ENCODE peak calls at places on chromosomes 16 and 17, in eight cellular contexts. F, M, N, J, X, A, B and P are unnamed samples.
A peak's percentile ranks its signal among the peaks of the same experiment; 100 is the strongest.

GRCh38 chr16:11198817-11199216 is 57.2 kb downstream of the SOCS1 start:
- DNase-seq in F (no peak), J (no peak), X (no peak), N (peak; percentile 56), A (peak; percentile 81), M (no peak), B (no peak), P (no peak)

GRCh38 chr16:4947722-4948503 is 10.2 kb upstream of the SEC14L5 start:
- DNase-seq in N (no peak), F (no peak), J (no peak), M (no peak), A (no peak), B (no peak), X (no peak), P (no peak)

GRCh38 chr17:76867578-76868175 is 527 bp upstream of the MGAT5B start:
- DNase-seq in N (no peak), F (no peak), X (peak; percentile 23), B (no peak), M (no peak), A (no peak), J (no peak), P (no peak)

GRCh38 chr16:14539156-14539555 is 90.9 kb downstream of the PARN start:
- DNase-seq in F (no peak), X (no peak), A (no peak), M (no peak), J (no peak), B (no peak), N (no peak), P (no peak)

GRCh38 chr16:1745181-1745899 is 26.0 kb downstream of the NME3 start:
- DNase-seq in M (peak; percentile 49), B (no peak), A (no peak), N (no peak), J (no peak), X (no peak), F (no peak), P (no peak)

GRCh38 chr16:2082171-2082982 is 34.6 kb downstream of the TSC2 start:
- DNase-seq in A (peak; percentile 50), M (peak; percentile 88), J (peak; percentile 86), B (no peak), N (peak; percentile 90), F (no peak), X (no peak), P (no peak)

GRCh38 chr16:13138528-13138927 is 237.1 kb downstream of the SHISA9 start:
- DNase-seq in M (no peak), N (no peak), B (no peak), A (no peak), F (no peak), X (no peak), J (no peak), P (no peak)

GRCh38 chr17:51346218-51346982 is 86.1 kb downstream of the UTP18 start:
- DNase-seq in F (no peak), M (no peak), X (no peak), B (no peak), A (no peak), N (no peak), J (no peak), P (no peak)

GRCh38 chr16:11089504-11090124 is 145.2 kb downstream of the CLEC16A start:
- DNase-seq in F (no peak), J (no peak), A (peak; percentile 55), N (peak; percentile 40), M (no peak), X (no peak), B (no peak), P (no peak)

GRCh38 chr17:16269658-16270057 is 52.6 kb downstream of the PIGL start:
- DNase-seq in J (no peak), X (no peak), M (no peak), F (no peak), N (no peak), A (no peak), B (no peak), P (no peak)

GRCh38 chr17:68401288-68401687 is 56.0 kb downstream of the WIPI1 start:
- DNase-seq in X (no peak), J (no peak), M (no peak), B (peak; percentile 72), F (no peak), N (no peak), A (no peak), P (no peak)

GRCh38 chr16:57802635-57803412 is 533 bp upstream of the KIFC3 start:
- DNase-seq in A (no peak), B (no peak), X (no peak), N (peak; percentile 37), M (no peak), J (no peak), F (no peak), P (no peak)

GRCh38 chr16:49834496-49835009 is 21.4 kb downstream of the ZNF423 start:
- DNase-seq in M (no peak), N (no peak), J (no peak), F (no peak), A (peak; percentile 25), B (no peak), X (no peak), P (no peak)

GRCh38 chr17:83053779-83054451 is 25.5 kb upstream of the METRNL start:
- DNase-seq in J (no peak), X (no peak), N (peak; percentile 52), A (no peak), M (no peak), B (peak; percentile 84), F (no peak), P (no peak)

GRCh38 chr17:34581446-34582184 is 2.2 kb downstream of the TMEM132E start:
- DNase-seq in X (no peak), F (no peak), N (no peak), M (no peak), B (no peak), A (no peak), J (no peak), P (no peak)

GRCh38 chr17:72516772-72517399 is 396.1 kb downstream of the SOX9 start:
- DNase-seq in X (no peak), F (no peak), B (no peak), A (no peak), J (peak; percentile 22), N (no peak), M (no peak), P (no peak)

GRCh38 chr17:4648741-4649140 is 7.3 kb upstream of the ALOX15 start:
- DNase-seq in J (no peak), X (no peak), F (no peak), N (no peak), A (peak; percentile 63), M (no peak), B (no peak), P (no peak)

GRCh38 chr17:78120971-78121800 is 7.4 kb downstream of the TMC6 start:
- DNase-seq in A (peak; percentile 60), N (no peak), J (no peak), F (no peak), X (no peak), M (no peak), B (no peak), P (no peak)

GRCh38 chr17:67575325-67575724 is 142.4 kb upstream of the NOL11 start:
- DNase-seq in F (no peak), X (no peak), N (no peak), J (peak; percentile 20), M (no peak), A (peak; percentile 22), B (no peak), P (no peak)

GRCh38 chr17:17448076-17448475 is 28.7 kb upstream of the MED9 start:
- DNase-seq in A (no peak), J (no peak), M (no peak), N (no peak), B (no peak), X (no peak), F (no peak), P (no peak)

GRCh38 chr17:17447264-17447663 is 29.5 kb upstream of the MED9 start:
- DNase-seq in X (no peak), F (no peak), M (no peak), J (no peak), A (no peak), N (no peak), B (no peak), P (no peak)

GRCh38 chr17:17446666-17447155 is 30.1 kb upstream of the MED9 start:
- DNase-seq in J (no peak), X (no peak), M (no peak), N (no peak), A (no peak), B (no peak), F (no peak), P (no peak)

GRCh38 chr17:17445296-17445924 is 31.4 kb upstream of the MED9 start:
- DNase-seq in X (no peak), F (no peak), M (no peak), A (no peak), N (no peak), J (no peak), B (no peak), P (no peak)

GRCh38 chr17:17445925-17446665 is 30.7 kb upstream of the MED9 start:
- DNase-seq in M (peak; percentile 76), J (peak; percentile 76), F (no peak), N (peak; percentile 83), A (peak; percentile 51), X (peak; percentile 96), B (no peak), P (no peak)
- TF ChIP-seq POLR2AphosphoS5 in M (peak; percentile 57), J (peak; percentile 89), F (no peak), N (peak; percentile 59), A (peak; percentile 31), X (peak; percentile 98), B (no peak), P (no peak)

GRCh38 chr16:53775821-53776431 is 72.0 kb downstream of the FTO start:
- DNase-seq in F (no peak), X (no peak), A (peak; percentile 44), M (peak; percentile 78), N (peak; percentile 60), J (peak; percentile 66), B (no peak), P (no peak)
- TF ChIP-seq POLR2AphosphoS5 in F (no peak), X (no peak), A (peak; percentile 11), M (no peak), N (peak; percentile 47), J (peak; percentile 70), B (peak; percentile 50), P (no peak)

GRCh38 chr16:30096862-30097563 is 1.0 kb upstream of the YPEL3 start:
- DNase-seq in F (no peak), B (no peak), A (no peak), N (no peak), M (no peak), J (no peak), X (peak; percentile 24), P (no peak)

GRCh38 chr16:30095166-30096078 is 591 bp downstream of the YPEL3 start:
- DNase-seq in J (no peak), M (no peak), A (peak; percentile 38), N (no peak), F (no peak), B (no peak), X (no peak), P (no peak)

GRCh38 chr16:30092373-30093010 is 768 bp upstream of the TBX6 start:
- DNase-seq in B (no peak), A (peak; percentile 80), F (peak; percentile 85), M (no peak), X (peak; percentile 94), J (peak; percentile 26), N (peak; percentile 70), P (peak; percentile 86)

GRCh38 chr16:30094541-30095165 is 1.4 kb downstream of the YPEL3 start:
- DNase-seq in J (no peak), B (no peak), A (no peak), X (no peak), N (no peak), M (no peak), F (no peak), P (no peak)

GRCh38 chr16:30096105-30096861 is at the start of gene YPEL3:
- DNase-seq in B (no peak), N (peak; percentile 96), F (peak; percentile 98), M (peak; percentile 95), X (peak; percentile 89), A (peak; percentile 96), J (peak; percentile 94), P (peak; percentile 97)
- TF ChIP-seq POLR2AphosphoS5 in B (no peak), N (peak; percentile 66), F (no peak), M (peak; percentile 69), X (peak; percentile 79), A (peak; percentile 70), J (peak; percentile 75), P (no peak)

GRCh38 chr16:88569985-88570690 is at the start of gene ZC3H18:
- DNase-seq in A (peak; percentile 98), B (peak; percentile 92), J (peak; percentile 96), X (peak; percentile 97), N (peak; percentile 98), M (peak; percentile 95), F (peak; percentile 99), P (peak; percentile 100)
- TF ChIP-seq POLR2AphosphoS5 in A (peak; percentile 80), B (peak; percentile 61), J (peak; percentile 87), X (peak; percentile 85), N (peak; percentile 84), M (peak; percentile 86), F (peak; percentile 76), P (peak; percentile 80)